ENCODE peak calls at places on chromosomes 16 and 17, in eight cellular contexts. One of them, this sample, is unnamed.

GRCh38 chr17:79800325-79801155 is 3.7 kb upstream of the CBX8 start:
- DNase-seq in dorsolateral prefrontal cortex: no peak
- DNase-seq in small intestine: peak
- DNase-seq in activated naive CD4-positive, alpha-beta T cell: no peak
- DNase-seq in T-helper 2 cell: no peak
- DNase-seq in activated naive CD8-positive, alpha-beta T cell treated with anti-CD3 and anti-CD28 coated beads, Interleukin-2, amount 50 U/mL, for 16 hours: no peak
- DNase-seq in stimulated activated effector memory CD8-positive, alpha-beta T cell treated with anti-CD3 and anti-CD28 coated beads, Interleukin-12 subunit alpha, Interleukin-12 subunit beta, amount 100 ng/mL, for 72 hours: no peak
- DNase-seq in AG04450: no peak
- DNase-seq in this sample: no peak

GRCh38 chr17:59753522-59754467 is 46.3 kb downstream of the VMP1 start:
- DNase-seq in dorsolateral prefrontal cortex: no peak
- DNase-seq in small intestine: peak
- DNase-seq in activated naive CD4-positive, alpha-beta T cell: no peak
- DNase-seq in T-helper 2 cell: no peak
- DNase-seq in activated naive CD8-positive, alpha-beta T cell treated with anti-CD3 and anti-CD28 coated beads, Interleukin-2, amount 50 U/mL, for 16 hours: no peak
- DNase-seq in stimulated activated effector memory CD8-positive, alpha-beta T cell treated with anti-CD3 and anti-CD28 coated beads, Interleukin-12 subunit alpha, Interleukin-12 subunit beta, amount 100 ng/mL, for 72 hours: no peak
- DNase-seq in AG04450: peak
- DNase-seq in this sample: no peak

GRCh38 chr17:36933174-36934143 is 3.8 kb upstream of the LHX1 start:
- DNase-seq in dorsolateral prefrontal cortex: no peak
- DNase-seq in small intestine: peak
- DNase-seq in activated naive CD4-positive, alpha-beta T cell: no peak
- DNase-seq in T-helper 2 cell: no peak
- DNase-seq in activated naive CD8-positive, alpha-beta T cell treated with anti-CD3 and anti-CD28 coated beads, Interleukin-2, amount 50 U/mL, for 16 hours: no peak
- DNase-seq in stimulated activated effector memory CD8-positive, alpha-beta T cell treated with anti-CD3 and anti-CD28 coated beads, Interleukin-12 subunit alpha, Interleukin-12 subunit beta, amount 100 ng/mL, for 72 hours: no peak
- DNase-seq in AG04450: no peak
- DNase-seq in this sample: no peak

GRCh38 chr16:85354623-85355514 is 242.6 kb upstream of the CIBAR2 start:
- DNase-seq in dorsolateral prefrontal cortex: no peak
- DNase-seq in small intestine: no peak
- DNase-seq in activated naive CD4-positive, alpha-beta T cell: no peak
- DNase-seq in T-helper 2 cell: no peak
- DNase-seq in activated naive CD8-positive, alpha-beta T cell treated with anti-CD3 and anti-CD28 coated beads, Interleukin-2, amount 50 U/mL, for 16 hours: no peak
- DNase-seq in stimulated activated effector memory CD8-positive, alpha-beta T cell treated with anti-CD3 and anti-CD28 coated beads, Interleukin-12 subunit alpha, Interleukin-12 subunit beta, amount 100 ng/mL, for 72 hours: no peak
- DNase-seq in AG04450: peak
- DNase-seq in this sample: no peak

GRCh38 chr16:90032664-90033346 is 13.5 kb upstream of the DBNDD1 start:
- DNase-seq in dorsolateral prefrontal cortex: no peak
- DNase-seq in small intestine: no peak
- DNase-seq in activated naive CD4-positive, alpha-beta T cell: no peak
- DNase-seq in T-helper 2 cell: no peak
- DNase-seq in activated naive CD8-positive, alpha-beta T cell treated with anti-CD3 and anti-CD28 coated beads, Interleukin-2, amount 50 U/mL, for 16 hours: no peak
- DNase-seq in stimulated activated effector memory CD8-positive, alpha-beta T cell treated with anti-CD3 and anti-CD28 coated beads, Interleukin-12 subunit alpha, Interleukin-12 subunit beta, amount 100 ng/mL, for 72 hours: no peak
- DNase-seq in AG04450: peak
- DNase-seq in this sample: no peak

GRCh38 chr17:49898547-49899490 is 51.0 kb upstream of the TAC4 start:
- DNase-seq in dorsolateral prefrontal cortex: no peak
- DNase-seq in small intestine: peak
- DNase-seq in activated naive CD4-positive, alpha-beta T cell: no peak
- DNase-seq in T-helper 2 cell: no peak
- DNase-seq in activated naive CD8-positive, alpha-beta T cell treated with anti-CD3 and anti-CD28 coated beads, Interleukin-2, amount 50 U/mL, for 16 hours: no peak
- DNase-seq in stimulated activated effector memory CD8-positive, alpha-beta T cell treated with anti-CD3 and anti-CD28 coated beads, Interleukin-12 subunit alpha, Interleukin-12 subunit beta, amount 100 ng/mL, for 72 hours: no peak
- DNase-seq in AG04450: no peak
- DNase-seq in this sample: no peak

GRCh38 chr17:68296217-68297140 is 5.2 kb downstream of the ARSG start:
- DNase-seq in dorsolateral prefrontal cortex: no peak
- DNase-seq in small intestine: peak
- DNase-seq in activated naive CD4-positive, alpha-beta T cell: peak
- DNase-seq in T-helper 2 cell: no peak
- DNase-seq in activated naive CD8-positive, alpha-beta T cell treated with anti-CD3 and anti-CD28 coated beads, Interleukin-2, amount 50 U/mL, for 16 hours: no peak
- DNase-seq in stimulated activated effector memory CD8-positive, alpha-beta T cell treated with anti-CD3 and anti-CD28 coated beads, Interleukin-12 subunit alpha, Interleukin-12 subunit beta, amount 100 ng/mL, for 72 hours: peak
- DNase-seq in AG04450: no peak
- DNase-seq in this sample: no peak

GRCh38 chr17:76335716-76336381 is 17.9 kb downstream of the PRPSAP1 start:
- DNase-seq in dorsolateral prefrontal cortex: no peak
- DNase-seq in small intestine: no peak
- DNase-seq in activated naive CD4-positive, alpha-beta T cell: no peak
- DNase-seq in T-helper 2 cell: no peak
- DNase-seq in activated naive CD8-positive, alpha-beta T cell treated with anti-CD3 and anti-CD28 coated beads, Interleukin-2, amount 50 U/mL, for 16 hours: no peak
- DNase-seq in stimulated activated effector memory CD8-positive, alpha-beta T cell treated with anti-CD3 and anti-CD28 coated beads, Interleukin-12 subunit alpha, Interleukin-12 subunit beta, amount 100 ng/mL, for 72 hours: no peak
- DNase-seq in AG04450: no peak
- DNase-seq in this sample: no peak

GRCh38 chr16:10218490-10219206 is 36.4 kb upstream of the GRIN2A start:
- DNase-seq in dorsolateral prefrontal cortex: no peak
- DNase-seq in small intestine: no peak
- DNase-seq in activated naive CD4-positive, alpha-beta T cell: no peak
- DNase-seq in T-helper 2 cell: no peak
- DNase-seq in activated naive CD8-positive, alpha-beta T cell treated with anti-CD3 and anti-CD28 coated beads, Interleukin-2, amount 50 U/mL, for 16 hours: no peak
- DNase-seq in stimulated activated effector memory CD8-positive, alpha-beta T cell treated with anti-CD3 and anti-CD28 coated beads, Interleukin-12 subunit alpha, Interleukin-12 subunit beta, amount 100 ng/mL, for 72 hours: no peak
- DNase-seq in AG04450: no peak
- DNase-seq in this sample: no peak

GRCh38 chr17:70138309-70138865 is 30.9 kb upstream of the KCNJ2 start:
- DNase-seq in dorsolateral prefrontal cortex: no peak
- DNase-seq in small intestine: no peak
- DNase-seq in activated naive CD4-positive, alpha-beta T cell: no peak
- DNase-seq in T-helper 2 cell: no peak
- DNase-seq in activated naive CD8-positive, alpha-beta T cell treated with anti-CD3 and anti-CD28 coated beads, Interleukin-2, amount 50 U/mL, for 16 hours: no peak
- DNase-seq in stimulated activated effector memory CD8-positive, alpha-beta T cell treated with anti-CD3 and anti-CD28 coated beads, Interleukin-12 subunit alpha, Interleukin-12 subunit beta, amount 100 ng/mL, for 72 hours: no peak
- DNase-seq in AG04450: peak
- DNase-seq in this sample: no peak

GRCh38 chr16:12336158-12336557 is 359.6 kb downstream of the SNX29 start:
- DNase-seq in dorsolateral prefrontal cortex: no peak
- DNase-seq in small intestine: no peak
- DNase-seq in activated naive CD4-positive, alpha-beta T cell: no peak
- DNase-seq in T-helper 2 cell: no peak
- DNase-seq in activated naive CD8-positive, alpha-beta T cell treated with anti-CD3 and anti-CD28 coated beads, Interleukin-2, amount 50 U/mL, for 16 hours: no peak
- DNase-seq in stimulated activated effector memory CD8-positive, alpha-beta T cell treated with anti-CD3 and anti-CD28 coated beads, Interleukin-12 subunit alpha, Interleukin-12 subunit beta, amount 100 ng/mL, for 72 hours: no peak
- DNase-seq in AG04450: no peak
- DNase-seq in this sample: no peak

GRCh38 chr16:87611456-87611855 is 9.1 kb downstream of the JPH3 start:
- DNase-seq in dorsolateral prefrontal cortex: no peak
- DNase-seq in small intestine: no peak
- DNase-seq in activated naive CD4-positive, alpha-beta T cell: no peak
- DNase-seq in T-helper 2 cell: no peak
- DNase-seq in activated naive CD8-positive, alpha-beta T cell treated with anti-CD3 and anti-CD28 coated beads, Interleukin-2, amount 50 U/mL, for 16 hours: no peak
- DNase-seq in stimulated activated effector memory CD8-positive, alpha-beta T cell treated with anti-CD3 and anti-CD28 coated beads, Interleukin-12 subunit alpha, Interleukin-12 subunit beta, amount 100 ng/mL, for 72 hours: no peak
- DNase-seq in AG04450: no peak
- DNase-seq in this sample: no peak

GRCh38 chr16:1938316-1938715 is 4.7 kb downstream of the MSRB1 start:
- DNase-seq in dorsolateral prefrontal cortex: no peak
- DNase-seq in small intestine: no peak
- DNase-seq in activated naive CD4-positive, alpha-beta T cell: no peak
- DNase-seq in T-helper 2 cell: no peak
- DNase-seq in activated naive CD8-positive, alpha-beta T cell treated with anti-CD3 and anti-CD28 coated beads, Interleukin-2, amount 50 U/mL, for 16 hours: no peak
- DNase-seq in stimulated activated effector memory CD8-positive, alpha-beta T cell treated with anti-CD3 and anti-CD28 coated beads, Interleukin-12 subunit alpha, Interleukin-12 subunit beta, amount 100 ng/mL, for 72 hours: no peak
- DNase-seq in AG04450: no peak
- DNase-seq in this sample: no peak

GRCh38 chr16:64153718-64154117 is 968.1 kb downstream of the CDH11 start:
- DNase-seq in dorsolateral prefrontal cortex: no peak
- DNase-seq in small intestine: no peak
- DNase-seq in activated naive CD4-positive, alpha-beta T cell: no peak
- DNase-seq in T-helper 2 cell: no peak
- DNase-seq in activated naive CD8-positive, alpha-beta T cell treated with anti-CD3 and anti-CD28 coated beads, Interleukin-2, amount 50 U/mL, for 16 hours: no peak
- DNase-seq in stimulated activated effector memory CD8-positive, alpha-beta T cell treated with anti-CD3 and anti-CD28 coated beads, Interleukin-12 subunit alpha, Interleukin-12 subunit beta, amount 100 ng/mL, for 72 hours: no peak
- DNase-seq in AG04450: no peak
- DNase-seq in this sample: no peak

GRCh38 chr17:34998205-34998604 is 17.9 kb downstream of the LIG3 start:
- DNase-seq in dorsolateral prefrontal cortex: peak
- DNase-seq in small intestine: peak
- DNase-seq in activated naive CD4-positive, alpha-beta T cell: peak
- DNase-seq in T-helper 2 cell: peak
- DNase-seq in activated naive CD8-positive, alpha-beta T cell treated with anti-CD3 and anti-CD28 coated beads, Interleukin-2, amount 50 U/mL, for 16 hours: peak
- DNase-seq in stimulated activated effector memory CD8-positive, alpha-beta T cell treated with anti-CD3 and anti-CD28 coated beads, Interleukin-12 subunit alpha, Interleukin-12 subunit beta, amount 100 ng/mL, for 72 hours: peak
- DNase-seq in AG04450: peak
- DNase-seq in this sample: peak

GRCh38 chr16:67847064-67847861 is at the start of gene CENPT:
- DNase-seq in dorsolateral prefrontal cortex: no peak
- DNase-seq in small intestine: peak
- DNase-seq in activated naive CD4-positive, alpha-beta T cell: peak
- DNase-seq in T-helper 2 cell: no peak
- DNase-seq in activated naive CD8-positive, alpha-beta T cell treated with anti-CD3 and anti-CD28 coated beads, Interleukin-2, amount 50 U/mL, for 16 hours: no peak
- DNase-seq in stimulated activated effector memory CD8-positive, alpha-beta T cell treated with anti-CD3 and anti-CD28 coated beads, Interleukin-12 subunit alpha, Interleukin-12 subunit beta, amount 100 ng/mL, for 72 hours: no peak
- DNase-seq in AG04450: no peak
- DNase-seq in this sample: peak

GRCh38 chr17:49053171-49053829 is 56.1 kb downstream of the IGF2BP1 start:
- DNase-seq in dorsolateral prefrontal cortex: no peak
- DNase-seq in small intestine: no peak
- DNase-seq in activated naive CD4-positive, alpha-beta T cell: no peak
- DNase-seq in T-helper 2 cell: no peak
- DNase-seq in activated naive CD8-positive, alpha-beta T cell treated with anti-CD3 and anti-CD28 coated beads, Interleukin-2, amount 50 U/mL, for 16 hours: no peak
- DNase-seq in stimulated activated effector memory CD8-positive, alpha-beta T cell treated with anti-CD3 and anti-CD28 coated beads, Interleukin-12 subunit alpha, Interleukin-12 subunit beta, amount 100 ng/mL, for 72 hours: no peak
- DNase-seq in AG04450: no peak
- DNase-seq in this sample: no peak

GRCh38 chr16:74865922-74866598 is 91.4 kb upstream of the FA2H start:
- DNase-seq in dorsolateral prefrontal cortex: no peak
- DNase-seq in small intestine: no peak
- DNase-seq in activated naive CD4-positive, alpha-beta T cell: no peak
- DNase-seq in T-helper 2 cell: no peak
- DNase-seq in activated naive CD8-positive, alpha-beta T cell treated with anti-CD3 and anti-CD28 coated beads, Interleukin-2, amount 50 U/mL, for 16 hours: no peak
- DNase-seq in stimulated activated effector memory CD8-positive, alpha-beta T cell treated with anti-CD3 and anti-CD28 coated beads, Interleukin-12 subunit alpha, Interleukin-12 subunit beta, amount 100 ng/mL, for 72 hours: no peak
- DNase-seq in AG04450: no peak
- DNase-seq in this sample: no peak

GRCh38 chr17:38870259-38871165 is 654 bp downstream of the LASP1 start:
- DNase-seq in dorsolateral prefrontal cortex: no peak
- DNase-seq in small intestine: peak
- DNase-seq in activated naive CD4-positive, alpha-beta T cell: peak
- DNase-seq in T-helper 2 cell: peak
- DNase-seq in activated naive CD8-positive, alpha-beta T cell treated with anti-CD3 and anti-CD28 coated beads, Interleukin-2, amount 50 U/mL, for 16 hours: peak
- DNase-seq in stimulated activated effector memory CD8-positive, alpha-beta T cell treated with anti-CD3 and anti-CD28 coated beads, Interleukin-12 subunit alpha, Interleukin-12 subunit beta, amount 100 ng/mL, for 72 hours: peak
- DNase-seq in AG04450: no peak
- DNase-seq in this sample: peak